ENCODE peak calls at places on chromosomes 1 and 21, in six cellular contexts. One of them, this sample, is unnamed. For H3K27me3, the result is how much of the 10 kb centered on the place peaks cover.

GRCh38 chr1:215957692-215958091 is 390.6 kb downstream of the KCTD3 start:
- DNase-seq in vagina: no peak
- DNase-seq in left ventricle myocardium inferior: no peak
- DNase-seq in cardiac muscle cell: peak
- DNase-seq in psoas muscle: no peak
- DNase-seq in left lung: no peak
- DNase-seq in this sample: no peak

GRCh38 chr1:34884961-34885360 is 25.4 kb upstream of the SMIM12 start:
- DNase-seq in vagina: no peak
- DNase-seq in left ventricle myocardium inferior: no peak
- DNase-seq in cardiac muscle cell: no peak
- DNase-seq in psoas muscle: no peak
- DNase-seq in left lung: no peak
- DNase-seq in this sample: no peak

GRCh38 chr1:199394856-199395255 is 632.7 kb upstream of the NR5A2 start:
- DNase-seq in vagina: no peak
- DNase-seq in left ventricle myocardium inferior: no peak
- DNase-seq in cardiac muscle cell: no peak
- DNase-seq in psoas muscle: no peak
- DNase-seq in left lung: no peak
- DNase-seq in this sample: no peak

GRCh38 chr1:219926363-219926998 is 1.9 kb downstream of the SLC30A10 start:
- DNase-seq in vagina: no peak
- DNase-seq in left ventricle myocardium inferior: no peak
- DNase-seq in cardiac muscle cell: no peak
- DNase-seq in psoas muscle: no peak
- DNase-seq in left lung: no peak
- DNase-seq in this sample: no peak

GRCh38 chr1:167404908-167405307 is 113.4 kb downstream of the CD247 start:
- DNase-seq in vagina: no peak
- DNase-seq in left ventricle myocardium inferior: no peak
- DNase-seq in cardiac muscle cell: no peak
- DNase-seq in psoas muscle: no peak
- DNase-seq in left lung: no peak
- DNase-seq in this sample: no peak

GRCh38 chr1:25867210-25867991 is 8.1 kb downstream of the PAQR7 start:
- DNase-seq in vagina: no peak
- DNase-seq in left ventricle myocardium inferior: no peak
- DNase-seq in cardiac muscle cell: no peak
- DNase-seq in psoas muscle: no peak
- DNase-seq in left lung: no peak
- DNase-seq in this sample: no peak

GRCh38 chr1:239547987-239548386 is 161.6 kb downstream of the CHRM3 start:
- DNase-seq in vagina: no peak
- DNase-seq in left ventricle myocardium inferior: no peak
- DNase-seq in cardiac muscle cell: no peak
- DNase-seq in psoas muscle: no peak
- DNase-seq in left lung: no peak
- DNase-seq in this sample: no peak

GRCh38 chr1:19003371-19004290 is 47.2 kb upstream of the IFFO2 start:
- DNase-seq in vagina: peak
- DNase-seq in left ventricle myocardium inferior: no peak
- DNase-seq in cardiac muscle cell: no peak
- DNase-seq in psoas muscle: no peak
- DNase-seq in left lung: no peak
- DNase-seq in this sample: no peak

GRCh38 chr1:226635456-226635941 is 86.9 kb downstream of the STUM start:
- DNase-seq in vagina: no peak
- DNase-seq in left ventricle myocardium inferior: no peak
- DNase-seq in cardiac muscle cell: no peak
- DNase-seq in psoas muscle: no peak
- DNase-seq in left lung: peak
- DNase-seq in this sample: peak

GRCh38 chr1:61083014-61083798 is 845 bp downstream of the NFIA start:
- DNase-seq in vagina: no peak
- DNase-seq in left ventricle myocardium inferior: peak
- DNase-seq in cardiac muscle cell: peak
- DNase-seq in psoas muscle: peak
- DNase-seq in left lung: no peak
- DNase-seq in this sample: peak

GRCh38 chr21:37557261-37557950 is 190.8 kb downstream of the DYRK1A start:
- DNase-seq in vagina: no peak
- DNase-seq in left ventricle myocardium inferior: no peak
- DNase-seq in cardiac muscle cell: no peak
- DNase-seq in psoas muscle: no peak
- DNase-seq in left lung: no peak
- DNase-seq in this sample: no peak

GRCh38 chr1:212608956-212609700 is 567 bp downstream of the ATF3 start:
- DNase-seq in vagina: no peak
- DNase-seq in left ventricle myocardium inferior: peak
- DNase-seq in cardiac muscle cell: peak
- DNase-seq in psoas muscle: peak
- DNase-seq in left lung: peak
- DNase-seq in this sample: peak

GRCh38 chr1:234067584-234067983 is 163.1 kb downstream of the SLC35F3 start:
- DNase-seq in vagina: no peak
- DNase-seq in left ventricle myocardium inferior: no peak
- DNase-seq in cardiac muscle cell: no peak
- DNase-seq in psoas muscle: no peak
- DNase-seq in left lung: no peak
- DNase-seq in this sample: no peak

GRCh38 chr1:230858918-230859819 is 9.2 kb downstream of the C1orf198 start:
- DNase-seq in vagina: no peak
- DNase-seq in left ventricle myocardium inferior: no peak
- DNase-seq in cardiac muscle cell: no peak
- DNase-seq in psoas muscle: no peak
- DNase-seq in left lung: no peak
- DNase-seq in this sample: no peak

GRCh38 chr1:44723064-44723463 is 7.9 kb downstream of the RNU5D-1 start:
- DNase-seq in vagina: no peak
- DNase-seq in left ventricle myocardium inferior: no peak
- DNase-seq in cardiac muscle cell: no peak
- DNase-seq in psoas muscle: no peak
- DNase-seq in left lung: no peak
- DNase-seq in this sample: peak

GRCh38 chr1:77857557-77857956 is 30.9 kb upstream of the NEXN start:
- DNase-seq in vagina: no peak
- DNase-seq in left ventricle myocardium inferior: no peak
- DNase-seq in cardiac muscle cell: no peak
- DNase-seq in psoas muscle: no peak
- DNase-seq in left lung: no peak
- DNase-seq in this sample: no peak

GRCh38 chr1:239387304-239388231 is 1.2 kb downstream of the CHRM3 start:
- DNase-seq in vagina: no peak
- DNase-seq in left ventricle myocardium inferior: no peak
- DNase-seq in cardiac muscle cell: peak
- DNase-seq in psoas muscle: no peak
- DNase-seq in left lung: no peak
- DNase-seq in this sample: no peak

GRCh38 chr1:165070675-165071074 is 285.8 kb downstream of the LMX1A start:
- DNase-seq in vagina: no peak
- DNase-seq in left ventricle myocardium inferior: no peak
- DNase-seq in cardiac muscle cell: no peak
- DNase-seq in psoas muscle: no peak
- DNase-seq in left lung: no peak
- DNase-seq in this sample: no peak

DNA sequence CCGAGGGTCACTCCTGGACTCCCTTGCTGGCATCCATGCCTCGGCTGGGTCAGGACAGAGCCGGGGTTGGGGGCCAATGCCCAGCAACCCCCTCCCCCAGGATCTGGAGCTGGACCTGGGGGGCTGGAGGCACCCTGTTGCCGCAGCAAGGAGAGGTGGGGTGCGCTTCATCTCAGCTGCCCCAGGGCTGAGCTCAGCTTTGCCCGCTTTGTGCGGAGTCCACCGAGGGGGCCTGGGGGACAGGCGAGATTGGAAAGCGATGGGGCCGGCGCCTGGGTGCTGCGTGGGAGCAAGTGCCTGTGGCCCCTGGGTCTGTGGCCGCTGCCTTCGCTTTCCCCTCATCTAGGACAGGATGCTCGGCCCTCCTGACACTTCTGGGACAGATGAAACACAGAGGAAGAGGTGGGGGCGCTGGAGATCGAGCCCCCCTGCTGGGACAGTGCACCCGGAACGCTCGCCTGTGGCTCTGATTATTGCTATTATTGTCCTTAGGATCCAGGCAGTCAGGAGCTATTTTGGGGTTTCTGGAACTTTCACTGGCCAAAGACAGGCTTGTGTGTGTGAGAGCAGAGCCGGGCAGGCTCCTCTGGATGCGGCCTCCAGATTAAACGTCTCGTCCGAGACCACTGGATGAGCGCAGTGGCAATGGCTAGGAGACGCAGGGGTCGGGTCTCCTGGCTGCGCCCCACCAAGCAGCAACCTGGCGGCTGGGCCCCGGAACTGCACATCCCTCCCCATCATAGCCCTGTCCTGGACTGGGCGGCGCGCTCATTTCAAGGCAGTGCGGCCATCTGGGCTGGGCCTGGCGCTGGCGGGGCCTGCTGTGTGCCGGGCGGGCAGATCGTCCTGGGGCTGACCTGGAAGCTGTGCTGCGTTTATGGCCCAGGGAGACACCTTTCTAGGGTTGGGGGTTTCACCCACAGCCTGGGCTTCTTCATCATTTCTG is 13.8 kb downstream of the PRDM16 start:
- DNase-seq in vagina: no peak
- DNase-seq in left ventricle myocardium inferior: no peak
- DNase-seq in cardiac muscle cell: no peak
- DNase-seq in psoas muscle: no peak
- DNase-seq in left lung: no peak
- DNase-seq in this sample: no peak
- H3K27me3 ChIP-seq in vagina: under half
- H3K27me3 ChIP-seq in left ventricle myocardium inferior: under half
- H3K27me3 ChIP-seq in cardiac muscle cell: under half
- H3K27me3 ChIP-seq in psoas muscle: under half
- H3K27me3 ChIP-seq in left lung: under half
- H3K27me3 ChIP-seq in this sample: under half

GRCh38 chr1:6106321-6106731 is 60.6 kb downstream of the KCNAB2 start:
- DNase-seq in vagina: no peak
- DNase-seq in left ventricle myocardium inferior: no peak
- DNase-seq in cardiac muscle cell: no peak
- DNase-seq in psoas muscle: peak
- DNase-seq in left lung: no peak
- DNase-seq in this sample: peak

GRCh38 chr1:6104631-6105030 is 58.9 kb downstream of the KCNAB2 start:
- DNase-seq in vagina: no peak
- DNase-seq in left ventricle myocardium inferior: no peak
- DNase-seq in cardiac muscle cell: no peak
- DNase-seq in psoas muscle: peak
- DNase-seq in left lung: no peak
- DNase-seq in this sample: peak

GRCh38 chr1:6103854-6104530 is 58.3 kb downstream of the KCNAB2 start:
- DNase-seq in vagina: no peak
- DNase-seq in left ventricle myocardium inferior: no peak
- DNase-seq in cardiac muscle cell: no peak
- DNase-seq in psoas muscle: no peak
- DNase-seq in left lung: no peak
- DNase-seq in this sample: peak

GRCh38 chr1:6105763-6106162 is 60.1 kb downstream of the KCNAB2 start:
- DNase-seq in vagina: no peak
- DNase-seq in left ventricle myocardium inferior: no peak
- DNase-seq in cardiac muscle cell: no peak
- DNase-seq in psoas muscle: no peak
- DNase-seq in left lung: no peak
- DNase-seq in this sample: peak

GRCh38 chr1:6105218-6105679 is 59.6 kb downstream of the KCNAB2 start:
- DNase-seq in vagina: no peak
- DNase-seq in left ventricle myocardium inferior: no peak
- DNase-seq in cardiac muscle cell: no peak
- DNase-seq in psoas muscle: no peak
- DNase-seq in left lung: no peak
- DNase-seq in this sample: peak
- TF ChIP-seq CTCF in vagina: no peak
- TF ChIP-seq CTCF in left ventricle myocardium inferior: no peak
- TF ChIP-seq CTCF in cardiac muscle cell: no peak
- TF ChIP-seq CTCF in psoas muscle: no peak
- TF ChIP-seq CTCF in left lung: no peak
- TF ChIP-seq CTCF in this sample: no peak

DNA sequence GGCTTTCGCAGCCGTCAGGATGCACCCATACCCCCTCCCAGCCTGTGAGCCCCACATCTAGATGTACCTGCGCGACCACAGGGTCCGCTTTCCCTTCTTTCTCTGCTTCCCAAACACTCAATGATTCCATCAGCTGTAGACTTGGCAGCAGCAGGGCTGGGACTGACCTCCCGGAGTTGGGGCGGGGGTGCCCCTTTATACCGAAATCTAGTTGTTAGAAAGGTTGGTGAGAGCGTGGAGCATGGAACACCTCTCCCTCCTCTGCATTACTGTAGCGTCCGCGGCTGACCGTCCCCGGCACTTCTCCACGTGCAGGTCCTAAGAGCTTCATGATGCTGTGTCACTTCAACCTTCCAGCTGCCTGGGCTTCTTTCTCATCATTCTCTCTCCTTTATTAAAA is 21.1 kb upstream of the ACTRT2 start:
- DNase-seq in vagina: no peak
- DNase-seq in left ventricle myocardium inferior: no peak
- DNase-seq in cardiac muscle cell: no peak
- DNase-seq in psoas muscle: no peak
- DNase-seq in left lung: peak
- DNase-seq in this sample: peak
- H3K27me3 ChIP-seq in vagina: under half
- H3K27me3 ChIP-seq in left ventricle myocardium inferior: half or more
- H3K27me3 ChIP-seq in cardiac muscle cell: under half
- H3K27me3 ChIP-seq in psoas muscle: half or more
- H3K27me3 ChIP-seq in left lung: under half
- H3K27me3 ChIP-seq in this sample: under half

GRCh38 chr1:173409613-173410012 is 67.5 kb upstream of the PRDX6 start:
- DNase-seq in vagina: no peak
- DNase-seq in left ventricle myocardium inferior: peak
- DNase-seq in cardiac muscle cell: no peak
- DNase-seq in psoas muscle: peak
- DNase-seq in left lung: peak
- DNase-seq in this sample: peak

GRCh38 chr1:173407846-173408245 is 69.3 kb upstream of the PRDX6 start:
- DNase-seq in vagina: no peak
- DNase-seq in left ventricle myocardium inferior: no peak
- DNase-seq in cardiac muscle cell: no peak
- DNase-seq in psoas muscle: no peak
- DNase-seq in left lung: no peak
- DNase-seq in this sample: no peak

GRCh38 chr1:173410794-173411236 is 66.3 kb upstream of the PRDX6 start:
- DNase-seq in vagina: no peak
- DNase-seq in left ventricle myocardium inferior: no peak
- DNase-seq in cardiac muscle cell: no peak
- DNase-seq in psoas muscle: no peak
- DNase-seq in left lung: no peak
- DNase-seq in this sample: peak

GRCh38 chr1:173410133-173410793 is 66.9 kb upstream of the PRDX6 start:
- DNase-seq in vagina: no peak
- DNase-seq in left ventricle myocardium inferior: no peak
- DNase-seq in cardiac muscle cell: no peak
- DNase-seq in psoas muscle: no peak
- DNase-seq in left lung: no peak
- DNase-seq in this sample: no peak

DNA sequence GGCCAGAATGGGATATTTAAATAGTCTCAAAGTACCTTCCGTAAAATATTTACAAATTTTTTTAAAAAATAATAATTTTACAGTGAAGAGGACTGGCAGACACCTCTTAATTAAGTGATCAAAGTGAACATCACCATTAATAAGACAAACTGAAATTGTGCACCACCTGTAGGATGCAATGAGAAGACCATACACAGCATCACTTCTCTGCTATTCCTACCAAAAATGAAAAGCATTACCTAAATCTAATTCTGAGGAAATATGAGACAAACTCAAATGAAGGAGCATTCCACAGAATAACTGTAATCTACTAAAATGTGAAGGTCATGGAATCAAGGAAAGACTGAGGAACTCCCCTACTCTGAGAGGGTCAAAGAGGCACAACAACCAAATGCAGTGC is 68.2 kb upstream of the PRDX6 start:
- DNase-seq in vagina: no peak
- DNase-seq in left ventricle myocardium inferior: no peak
- DNase-seq in cardiac muscle cell: no peak
- DNase-seq in psoas muscle: no peak
- DNase-seq in left lung: no peak
- DNase-seq in this sample: no peak
- TF ChIP-seq CTCF in vagina: no peak
- TF ChIP-seq CTCF in left ventricle myocardium inferior: no peak
- TF ChIP-seq CTCF in cardiac muscle cell: no peak
- TF ChIP-seq CTCF in psoas muscle: no peak
- TF ChIP-seq CTCF in left lung: no peak
- TF ChIP-seq CTCF in this sample: no peak